ENCODE peak calls at places on chromosome 20, in five cellular contexts. T, G, N, L and P are unnamed samples.

GRCh38 chr20:34268851-34269668 is 27.8 kb downstream of the ASIP start:
- DNase-seq in T (peak; percentile 32), G (peak; percentile 35), N (peak; percentile 61), L (no peak), P (no peak)

GRCh38 chr20:32980131-32980941 is 23.9 kb downstream of the SUN5 start:
- DNase-seq in T (peak; percentile 94), G (no peak), N (no peak), L (no peak), P (no peak)

GRCh38 chr20:46255440-46256104 is 52.7 kb downstream of the CDH22 start:
- DNase-seq in T (peak; percentile 94), G (peak; percentile 79), N (peak; percentile 94), L (peak; percentile 82), P (no peak)

GRCh38 chr20:63594043-63594561 is 20.1 kb upstream of the HELZ2 start:
- DNase-seq in T (no peak), G (no peak), N (peak; percentile 22), L (no peak), P (peak; percentile 31)

GRCh38 chr20:49303211-49303610 is 25.4 kb upstream of the ZNFX1 start:
- DNase-seq in T (no peak), G (no peak), N (no peak), L (no peak), P (peak; percentile 39)

GRCh38 chr20:53693265-53693871 is 99.7 kb upstream of the ZNF217 start:
- DNase-seq in T (no peak), G (no peak), N (no peak), L (no peak), P (no peak)

GRCh38 chr20:48785256-48785655 is 42.5 kb downstream of the PREX1 start:
- DNase-seq in T (no peak), G (no peak), N (no peak), L (no peak), P (no peak)

GRCh38 chr20:2293486-2293885 is 2.3 kb upstream of the TGM3 start:
- DNase-seq in T (no peak), G (no peak), N (no peak), L (no peak), P (no peak)

GRCh38 chr20:49794336-49795124 is 18.1 kb upstream of the SLC9A8 start:
- DNase-seq in T (no peak), G (no peak), N (no peak), L (no peak), P (no peak)

GRCh38 chr20:3275064-3275935 is 36.3 kb upstream of the SLC4A11 start:
- DNase-seq in T (no peak), G (no peak), N (no peak), L (no peak), P (no peak)

GRCh38 chr20:57911512-57912226 is 201.9 kb upstream of the PMEPA1 start:
- DNase-seq in T (no peak), G (no peak), N (no peak), L (no peak), P (no peak)

GRCh38 chr20:63142933-63143332 is 73.0 kb downstream of the YTHDF1 start:
- DNase-seq in T (no peak), G (peak; percentile 10), N (peak; percentile 10), L (peak; percentile 6), P (no peak)

GRCh38 chr20:57422254-57422653 is 31.1 kb downstream of the RBM38 start:
- DNase-seq in T (no peak), G (no peak), N (peak; percentile 14), L (no peak), P (no peak)

GRCh38 chr20:4021905-4022304 is 6.5 kb upstream of the RNF24 start:
- DNase-seq in T (no peak), G (no peak), N (no peak), L (no peak), P (no peak)

GRCh38 chr20:32737371-32738223 is 5.7 kb downstream of the COMMD7 start:
- DNase-seq in T (no peak), G (no peak), N (no peak), L (no peak), P (peak; percentile 60)

GRCh38 chr20:49381558-49382493 is 100.6 kb downstream of the KCNB1 start:
- DNase-seq in T (peak; percentile 86), G (peak; percentile 84), N (no peak), L (peak; percentile 91), P (no peak)

GRCh38 chr20:438581-439469 is 23.5 kb downstream of the TBC1D20 start:
- DNase-seq in T (no peak), G (peak; percentile 39), N (no peak), L (no peak), P (no peak)

GRCh38 chr20:17651761-17652388 is 30.2 kb downstream of the RRBP1 start:
- DNase-seq in T (peak; percentile 86), G (peak; percentile 16), N (peak; percentile 40), L (peak; percentile 18), P (no peak)

GRCh38 chr20:51452091-51452613 is 90.4 kb downstream of the NFATC2 start:
- DNase-seq in T (no peak), G (no peak), N (no peak), L (no peak), P (no peak)

GRCh38 chr20:3804254-3804751 is 8.2 kb downstream of the CDC25B start:
- DNase-seq in T (no peak), G (peak; percentile 9), N (peak; percentile 49), L (peak; percentile 34), P (no peak)

GRCh38 chr20:45229264-45230056 is 8.3 kb downstream of the SEMG2 start:
- DNase-seq in T (peak; percentile 9), G (no peak), N (peak; percentile 80), L (no peak), P (no peak)

GRCh38 chr20:17518339-17519052 is 12.7 kb downstream of the BFSP1 start:
- DNase-seq in T (no peak), G (peak; percentile 45), N (no peak), L (no peak), P (no peak)

GRCh38 chr20:3753098-3753497 is 14.5 kb downstream of the ADISSP start:
- DNase-seq in T (peak; percentile 57), G (no peak), N (no peak), L (no peak), P (no peak)

GRCh38 chr20:50636601-50637539 is 54.5 kb downstream of the RIPOR3 start:
- DNase-seq in T (peak; percentile 76), G (no peak), N (no peak), L (no peak), P (no peak)

GRCh38 chr20:52102126-52102525 is 89.5 kb downstream of the ZFP64 start:
- DNase-seq in T (no peak), G (no peak), N (no peak), L (no peak), P (no peak)

GRCh38 chr20:24382775-24383174 is 86.7 kb upstream of the SYNDIG1 start:
- DNase-seq in T (no peak), G (no peak), N (no peak), L (no peak), P (no peak)

GRCh38 chr20:60658661-60659060 is 593.4 kb upstream of the CDH4 start:
- DNase-seq in T (no peak), G (no peak), N (no peak), L (no peak), P (no peak)

GRCh38 chr20:2998728-2999127 is 44.7 kb upstream of the GNRH2 start:
- DNase-seq in T (no peak), G (no peak), N (no peak), L (no peak), P (no peak)

GRCh38 chr20:32231847-32232246 is 24.2 kb downstream of the POFUT1 start:
- DNase-seq in T (no peak), G (no peak), N (no peak), L (no peak), P (no peak)

GRCh38 chr20:33443006-33443511 is 504 bp downstream of the SNTA1 start:
- DNase-seq in T (peak; percentile 40), G (peak; percentile 44), N (peak; percentile 69), L (peak; percentile 70), P (no peak)

GRCh38 chr20:61989741-61990140 is 75.9 kb downstream of the TAF4 start:
- DNase-seq in T (no peak), G (no peak), N (peak; percentile 9), L (no peak), P (no peak)
- H3K36me3 ChIP-seq in T (peaks cover 34% of the 10 kb centered on the region), G (peaks cover 3% of the 10 kb centered on the region), N (no peaks in the 10 kb centered on the region), L (peaks cover 74% of the 10 kb centered on the region), P (peaks cover 17% of the 10 kb centered on the region)

DNA sequence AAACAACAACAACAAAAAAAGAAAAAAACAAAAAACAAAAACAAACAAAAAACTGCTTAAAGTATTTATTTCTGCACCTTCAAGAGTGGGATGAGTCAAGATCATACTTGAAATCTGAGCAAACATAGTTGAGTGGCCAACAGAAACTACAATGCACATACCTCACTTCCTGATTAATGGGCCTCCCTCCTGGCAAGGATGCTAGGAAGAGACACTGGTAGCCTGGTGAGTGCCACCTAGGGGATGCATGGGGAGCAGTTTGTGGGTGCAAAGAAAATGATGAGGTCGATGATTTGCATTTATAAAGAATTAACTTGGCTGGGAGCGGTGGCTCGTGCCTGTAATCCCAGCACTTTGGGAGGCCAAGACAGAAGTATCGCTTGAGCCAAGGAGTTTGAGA is 808.1 kb downstream of the MAFB start:
- DNase-seq in T (no peak), G (no peak), N (no peak), L (no peak), P (no peak)
- TF ChIP-seq CTCF in T (no peak), G (no peak), N (no peak), L (no peak), P (peak; percentile 26)

GRCh38 chr20:10524034-10524476 is 89.0 kb downstream of the SLX4IP start:
- DNase-seq in T (no peak), G (peak; percentile 58), N (peak; percentile 61), L (peak; percentile 83), P (no peak)

GRCh38 chr20:10522328-10522727 is 87.2 kb downstream of the SLX4IP start:
- DNase-seq in T (no peak), G (no peak), N (no peak), L (no peak), P (no peak)

GRCh38 chr20:10521068-10521834 is 86.1 kb downstream of the SLX4IP start:
- DNase-seq in T (no peak), G (no peak), N (no peak), L (no peak), P (no peak)

GRCh38 chr20:10523438-10523837 is 88.3 kb downstream of the SLX4IP start:
- DNase-seq in T (no peak), G (no peak), N (no peak), L (no peak), P (no peak)

DNA sequence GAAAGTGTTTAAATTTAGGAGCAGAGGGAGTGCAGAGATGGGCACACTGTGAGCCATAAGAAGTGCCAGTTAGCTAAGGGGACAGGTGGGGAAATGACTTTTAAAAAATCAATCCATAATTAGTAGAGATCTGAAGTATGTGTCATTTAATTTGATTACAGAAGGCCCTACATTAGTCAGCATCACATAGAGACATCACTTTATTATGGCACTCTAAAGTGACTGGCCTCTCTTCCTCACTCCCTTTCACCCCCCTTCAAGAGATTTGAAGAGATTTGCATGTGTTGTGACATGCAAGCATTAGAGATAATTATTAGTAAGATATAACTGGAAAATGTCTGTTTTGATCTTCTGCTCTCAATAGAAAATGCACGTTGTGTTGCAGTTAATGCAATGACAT is 86.7 kb downstream of the SLX4IP start:
- DNase-seq in T (no peak), G (no peak), N (no peak), L (no peak), P (no peak)
- H3K4me3 ChIP-seq in T (no peak overlapping the region), G (no peak overlapping the region), N (no peak overlapping the region), L (no peak overlapping the region), P (no peak overlapping the region)

GRCh38 chr20:35492352-35492751 is 37.0 kb downstream of the CEP250 start:
- DNase-seq in T (no peak), G (no peak), N (no peak), L (no peak), P (no peak)
- H3K36me3 ChIP-seq in T (peaks cover 46% of the 10 kb centered on the region), G (peaks cover 7% of the 10 kb centered on the region), N (no peaks in the 10 kb centered on the region), L (peaks cover 88% of the 10 kb centered on the region), P (peaks cover 25% of the 10 kb centered on the region)